ENCODE peak calls at places on chromosomes 16 and 17, in five cellular contexts. C is GM12878, P is stomach, M is uterus, G is left ventricle myocardium inferior. D is an unnamed sample.

GRCh38 chr16:86430814-86431213 is 79.5 kb upstream of the FOXF1 start:
- DNase-seq in P (no peak), M (no peak), C (no peak), G (no peak), D (no peak)

GRCh38 chr17:79513805-79514535 is 96.9 kb downstream of the RBFOX3 start:
- DNase-seq in C (no peak), M (no peak), P (no peak), G (no peak), D (no peak)

GRCh38 chr17:17784599-17785264 is 52.1 kb downstream of the SREBF1 start:
- DNase-seq in C (no peak), P (peak), G (no peak), M (no peak), D (no peak)

GRCh38 chr16:82845076-82845475 is 218.3 kb downstream of the CDH13 start:
- DNase-seq in G (no peak), M (no peak), C (no peak), P (no peak), D (no peak)

GRCh38 chr16:88527186-88527936 is 42.8 kb upstream of the ZC3H18 start:
- DNase-seq in M (peak), C (no peak), G (peak), P (peak), D (peak)

GRCh38 chr17:40075216-40076100 is 12.7 kb downstream of the THRA start:
- DNase-seq in C (no peak), G (peak), P (peak), M (peak), D (peak)

GRCh38 chr16:67164599-67165061 is at the start of gene HSF4:
- DNase-seq in G (peak), M (peak), C (no peak), P (peak), D (peak)

GRCh38 chr17:49467175-49467574 is 27.9 kb upstream of the NGFR start:
- DNase-seq in P (no peak), C (no peak), G (no peak), M (no peak), D (no peak)

GRCh38 chr16:88685156-88686061 is 898 bp downstream of the SNAI3 start:
- DNase-seq in M (no peak), G (no peak), C (no peak), P (no peak), D (peak)

GRCh38 chr16:86382067-86382773 is 128.1 kb upstream of the FOXF1 start:
- DNase-seq in G (no peak), P (no peak), M (no peak), C (no peak), D (no peak)

GRCh38 chr17:16495561-16495960 is 3.6 kb upstream of the LRRC75A start:
- DNase-seq in M (no peak), C (no peak), P (no peak), G (no peak), D (no peak)

GRCh38 chr17:72538443-72538842 is 417.6 kb downstream of the SOX9 start:
- DNase-seq in M (no peak), G (no peak), P (no peak), C (no peak), D (no peak)

GRCh38 chr17:51435641-51436091 is 175.3 kb downstream of the UTP18 start:
- DNase-seq in C (no peak), M (no peak), G (peak), P (peak), D (peak)

GRCh38 chr16:85673529-85674417 is 15.0 kb downstream of the GINS2 start:
- DNase-seq in C (no peak), G (peak), P (peak), M (no peak), D (peak)

GRCh38 chr16:82943371-82943770 is 316.6 kb downstream of the CDH13 start:
- DNase-seq in C (no peak), G (no peak), P (no peak), M (no peak), D (no peak)

GRCh38 chr16:15899538-15900100 is 11.2 kb upstream of the CEP20 start:
- DNase-seq in C (peak), P (peak), G (no peak), M (no peak), D (peak)

GRCh38 chr16:81583893-81584705 is 139.5 kb downstream of the CMIP start:
- DNase-seq in C (no peak), M (no peak), P (peak), G (no peak), D (peak)

GRCh38 chr17:49076575-49077384 is 55.8 kb upstream of the B4GALNT2 start:
- DNase-seq in M (no peak), G (no peak), P (no peak), C (no peak), D (no peak)

GRCh38 chr16:11405331-11406176 is 60.3 kb downstream of the RMI2 start:
- DNase-seq in M (no peak), G (no peak), C (no peak), P (peak), D (no peak)

GRCh38 chr17:56593073-56593740 is at the start of gene NOG:
- DNase-seq in G (peak), C (no peak), P (no peak), M (peak), D (peak)

GRCh38 chr17:45110676-45111611 is 21.4 kb downstream of the PLCD3 start:
- DNase-seq in G (peak), P (no peak), M (no peak), C (no peak), D (no peak)

GRCh38 chr16:88013091-88013609 is 61.9 kb downstream of the BANP start:
- DNase-seq in P (peak), M (no peak), C (no peak), G (no peak), D (no peak)

GRCh38 chr16:77850637-77851330 is 62.4 kb downstream of the VAT1L start:
- DNase-seq in P (no peak), M (no peak), C (no peak), G (no peak), D (no peak)

GRCh38 chr17:48025904-48026502 is 11.6 kb downstream of the COPZ2 start:
- DNase-seq in P (no peak), M (peak), G (no peak), C (no peak), D (no peak)

GRCh38 chr17:82014971-82015310 is 7.7 kb downstream of the CENPX start:
- DNase-seq in C (no peak), M (no peak), G (no peak), P (no peak), D (no peak)

GRCh38 chr16:61042736-61043135 is 993.5 kb downstream of the CDH8 start:
- DNase-seq in M (no peak), G (no peak), P (no peak), C (no peak), D (no peak)

GRCh38 chr17:34360571-34360970 is 2.5 kb downstream of the CCL1 start:
- DNase-seq in P (no peak), M (no peak), C (no peak), G (no peak), D (no peak)

GRCh38 chr16:53882310-53882709 is 178.4 kb downstream of the FTO start:
- DNase-seq in M (no peak), G (no peak), P (no peak), C (no peak), D (no peak)
- TF ChIP-seq CTCF in M (no peak), G (no peak), P (no peak), C (no peak), D (no peak)

GRCh38 chr16:57013268-57013667 is 23.9 kb downstream of the NLRC5 start:
- DNase-seq in M (no peak), G (no peak), C (no peak), P (no peak), D (no peak)
- H3K27ac ChIP-seq in M (no peak), G (peak), C (peak), P (no peak), D (no peak)

DNA sequence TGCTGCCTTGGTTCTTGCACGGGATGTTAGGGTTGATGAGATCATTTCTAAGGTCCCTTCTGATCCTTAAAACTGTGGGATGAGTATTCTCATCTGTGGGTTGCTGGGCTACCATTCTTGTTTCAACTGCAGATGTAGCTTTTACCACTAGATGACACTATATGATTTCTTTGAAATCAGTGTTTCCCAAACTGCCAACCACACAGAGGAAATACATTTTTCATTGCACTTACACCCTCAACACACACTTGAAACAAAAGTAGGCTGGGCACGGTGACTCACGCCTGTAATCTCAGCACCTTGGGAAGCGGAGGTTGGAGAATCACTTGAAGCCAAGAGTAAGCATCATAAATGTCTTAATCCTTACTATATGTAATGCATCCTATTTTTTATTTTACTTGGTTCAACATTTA is 15.3 kb downstream of the LCMT1 start:
- DNase-seq in P (no peak), M (no peak), C (no peak), G (no peak), D (no peak)
- TF ChIP-seq CTCF in P (no peak), M (peak), C (peak), G (peak), D (peak)

DNA sequence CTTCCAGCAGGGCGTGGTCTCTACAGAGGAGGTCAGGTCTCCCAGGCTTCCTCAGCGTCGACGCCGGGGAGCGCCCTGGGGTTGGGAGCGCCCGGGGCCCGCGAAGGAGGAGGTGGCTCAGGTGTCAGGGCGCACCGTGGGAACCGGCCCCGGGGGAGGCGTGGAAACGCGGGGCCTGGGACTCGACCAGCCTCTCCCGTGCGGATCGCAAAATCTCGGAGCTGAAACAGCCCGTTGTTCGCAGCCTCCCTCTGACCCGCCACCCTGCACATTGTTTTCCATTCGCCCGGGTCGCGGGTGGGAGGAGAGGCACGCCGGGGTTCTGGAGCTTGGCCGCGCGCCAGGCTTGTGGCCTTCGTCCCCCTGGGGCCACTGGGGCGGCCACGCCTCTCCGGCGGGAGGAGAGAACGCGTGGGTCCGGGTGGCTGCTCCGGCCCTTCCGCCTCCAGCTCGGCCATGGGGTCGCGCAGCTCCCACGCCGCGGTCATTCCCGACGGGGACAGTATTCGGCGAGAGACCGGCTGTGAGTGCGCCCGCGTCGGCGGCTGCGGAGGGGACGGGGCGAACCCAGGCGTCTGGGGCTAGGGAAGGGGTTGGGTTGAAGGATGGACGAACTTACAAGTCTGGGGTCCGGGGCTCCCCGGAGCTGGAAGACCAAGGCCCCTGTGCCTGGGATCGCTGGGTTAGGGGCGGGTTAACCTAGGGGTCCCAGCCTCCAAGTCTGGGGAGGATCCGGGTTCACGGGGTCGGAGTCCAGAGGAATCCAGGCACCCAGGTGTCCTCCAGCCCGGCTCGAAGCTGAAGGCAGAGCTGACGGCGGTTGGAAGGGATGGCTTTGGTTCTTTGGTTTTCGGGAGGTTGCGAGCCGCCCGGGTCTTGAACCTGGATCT is at the start of gene CHP2:
- DNase-seq in M (no peak), G (no peak), C (no peak), P (no peak), D (peak)
- H3K27ac ChIP-seq in M (no peak), G (no peak), C (no peak), P (no peak), D (no peak)

GRCh38 chr17:27579304-27579703 is 51.7 kb upstream of the LGALS9 start:
- DNase-seq in C (no peak), M (no peak), G (no peak), P (no peak), D (no peak)

GRCh38 chr17:27581016-27581415 is 50.0 kb upstream of the LGALS9 start:
- DNase-seq in G (no peak), M (no peak), C (no peak), P (no peak), D (no peak)

GRCh38 chr17:27577884-27578717 is 52.9 kb upstream of the LGALS9 start:
- DNase-seq in M (peak), C (no peak), P (no peak), G (peak), D (no peak)

GRCh38 chr17:27578718-27579085 is 52.3 kb upstream of the LGALS9 start:
- DNase-seq in M (no peak), G (no peak), C (peak), P (no peak), D (no peak)

GRCh38 chr17:27579897-27580321 is 51.1 kb upstream of the LGALS9 start:
- DNase-seq in M (no peak), G (no peak), P (no peak), C (no peak), D (no peak)
- TF ChIP-seq CTCF in M (no peak), G (no peak), P (no peak), C (no peak), D (no peak)

GRCh38 chr16:593807-594206 is 3.9 kb downstream of the RAB40C start:
- DNase-seq in C (no peak), M (no peak), P (no peak), G (no peak), D (no peak)
- H3K27ac ChIP-seq in C (no peak), M (no peak), P (peak), G (no peak), D (peak)

GRCh38 chr17:64015447-64015846 is 5.0 kb downstream of the ICAM2 start:
- DNase-seq in M (no peak), P (no peak), C (no peak), G (no peak), D (no peak)

GRCh38 chr17:64016974-64017373 is 3.5 kb downstream of the ICAM2 start:
- DNase-seq in G (no peak), M (no peak), C (no peak), P (no peak), D (no peak)

GRCh38 chr17:64019486-64020067 is 856 bp downstream of the ICAM2 start:
- DNase-seq in C (peak), P (no peak), M (no peak), G (no peak), D (no peak)

GRCh38 chr17:64017381-64017980 is 3.0 kb downstream of the ICAM2 start:
- DNase-seq in M (no peak), G (no peak), P (no peak), C (no peak), D (no peak)

DNA sequence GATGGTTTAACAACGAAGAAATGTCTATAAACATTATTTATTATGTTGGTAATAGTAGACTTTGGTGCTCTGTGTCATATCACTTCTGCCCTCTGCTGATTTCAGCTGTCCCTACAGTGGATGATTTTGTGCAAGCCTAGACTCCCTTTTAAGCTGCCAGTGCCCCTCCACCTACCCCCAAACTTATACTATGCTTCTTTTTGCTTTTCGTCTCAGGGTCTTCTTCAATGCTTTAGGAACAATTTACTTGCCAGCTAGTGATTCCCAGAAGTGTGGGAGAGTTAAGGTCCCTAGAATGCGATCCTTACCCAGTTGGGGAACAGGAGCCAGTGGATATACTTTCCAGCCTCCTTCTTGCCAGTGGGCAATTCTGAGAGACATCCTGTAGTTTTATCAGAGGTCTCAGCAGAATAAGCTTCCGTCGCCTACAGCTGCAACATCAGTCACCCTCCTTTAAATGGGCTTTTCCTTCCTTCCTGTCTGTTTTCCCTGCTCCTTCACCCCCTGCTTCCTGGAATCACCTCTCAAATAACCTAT is 4.1 kb downstream of the ICAM2 start:
- DNase-seq in M (no peak), G (no peak), P (no peak), C (no peak), D (no peak)
- TF ChIP-seq CTCF in M (no peak), G (peak), P (no peak), C (peak), D (peak)

D was measured in upper lobe of right lung.